ENCODE peak calls at places on chromosomes 1 and 21, in ten cellular contexts. W is glomerular endothelial cell; V is NCI-H146; I is brain pericyte; L is left ventricle myocardium inferior; Z is LHCN-M2; J is T1000; B is activated T-cell treated with anti-CD3 and anti-CD28 coated beads for 1 hour; R is heart left ventricle; X is activated CD4-positive, alpha-beta T cell treated with anti-CD3 and anti-CD28 coated beads for 24 hours. Q is an unnamed sample.

GRCh38 chr1:177013273-177013672 is 151.2 kb downstream of the ASTN1 start:
- DNase-seq in I (no peak), X (no peak), V (no peak), J (no peak), B (no peak), R (no peak), L (no peak), W (no peak), Z (no peak), Q (no peak)

GRCh38 chr1:179599623-179600249 is 8.1 kb downstream of the TDRD5 start:
- DNase-seq in B (no peak), L (no peak), X (no peak), J (no peak), V (peak; percentile 16), Z (peak; percentile 23), R (no peak), W (peak; percentile 2), I (no peak), Q (no peak)

GRCh38 chr1:26318338-26319064 is 743 bp downstream of the CD52 start:
- DNase-seq in J (no peak), R (no peak), I (no peak), X (no peak), V (no peak), L (peak; percentile 29), W (no peak), Z (no peak), B (no peak), Q (no peak)

GRCh38 chr1:42765271-42765670 is 1.6 kb downstream of the P3H1 start:
- DNase-seq in I (no peak), X (no peak), B (no peak), R (no peak), V (no peak), Z (no peak), J (no peak), W (no peak), L (no peak), Q (no peak)

GRCh38 chr1:85463666-85464496 is 1.1 kb downstream of the DDAH1 start:
- DNase-seq in I (no peak), J (no peak), X (no peak), V (peak; percentile 1), R (no peak), L (no peak), B (no peak), W (no peak), Z (peak; percentile 31), Q (peak; percentile 23)

GRCh38 chr1:71587961-71588360 is 507.1 kb upstream of the ZRANB2 start:
- DNase-seq in J (no peak), B (no peak), R (no peak), L (no peak), V (peak; percentile 67), I (no peak), W (no peak), Z (peak; percentile 50), X (no peak), Q (peak; percentile 12)

GRCh38 chr1:1616045-1616821 is 933 bp downstream of the MIB2 start:
- DNase-seq in J (no peak), Z (no peak), W (no peak), R (peak; percentile 58), V (peak; percentile 11), X (no peak), B (no peak), L (no peak), I (no peak), Q (peak; percentile 89)

GRCh38 chr1:155977607-155978324 is 581 bp downstream of the ARHGEF2 start:
- DNase-seq in B (no peak), X (peak; percentile 65), Z (no peak), L (peak; percentile 61), W (no peak), V (peak; percentile 35), I (no peak), R (peak; percentile 54), J (no peak), Q (peak; percentile 60)

GRCh38 chr1:87508247-87508646 is 179.6 kb downstream of the LMO4 start:
- DNase-seq in B (no peak), R (no peak), W (no peak), L (no peak), I (no peak), V (no peak), Z (peak; percentile 1), J (no peak), X (no peak), Q (peak; percentile 18)

GRCh38 chr1:101653482-101653946 is 343.2 kb downstream of the OLFM3 start:
- DNase-seq in I (no peak), W (no peak), Z (peak; percentile 14), L (no peak), B (no peak), R (no peak), J (peak; percentile 35), X (no peak), V (no peak), Q (no peak)

GRCh38 chr1:205492201-205492667 is 12.2 kb upstream of the CDK18 start:
- DNase-seq in X (no peak), W (no peak), L (no peak), V (peak; percentile 70), B (no peak), Z (peak; percentile 25), R (no peak), I (no peak), J (no peak), Q (no peak)

GRCh38 chr21:32749662-32750061 is 21.8 kb upstream of the SYNJ1 start:
- DNase-seq in V (no peak), Z (no peak), W (no peak), J (no peak), I (no peak), L (no peak), X (no peak), R (no peak), B (no peak), Q (no peak)

GRCh38 chr1:193348126-193349045 is 162.0 kb upstream of the B3GALT2 start:
- DNase-seq in R (no peak), L (no peak), I (no peak), B (no peak), V (no peak), Z (peak; percentile 28), W (no peak), X (no peak), J (no peak), Q (peak; percentile 17)

GRCh38 chr1:111778541-111779051 is 22.9 kb downstream of the DDX20 start:
- DNase-seq in Z (no peak), I (no peak), R (no peak), B (no peak), V (no peak), X (no peak), W (no peak), J (no peak), L (no peak), Q (peak; percentile 43)

GRCh38 chr1:7549277-7549676 is 221.8 kb upstream of the VAMP3 start:
- DNase-seq in R (peak; percentile 28), X (peak; percentile 23), Z (peak; percentile 99), L (no peak), B (no peak), I (peak; percentile 74), V (peak; percentile 30), W (peak; percentile 82), J (peak; percentile 66), Q (peak; percentile 59)

GRCh38 chr1:46549697-46550681 is 1.5 kb downstream of the KNCN start:
- DNase-seq in R (peak; percentile 22), J (no peak), V (peak; percentile 68), Z (peak; percentile 50), X (no peak), L (no peak), B (peak; percentile 26), W (no peak), I (no peak), Q (peak; percentile 80)

GRCh38 chr1:56202186-56202585 is 377.2 kb downstream of the PLPP3 start:
- DNase-seq in X (no peak), R (no peak), Z (peak; percentile 21), B (no peak), V (no peak), I (no peak), W (no peak), J (no peak), L (no peak), Q (peak; percentile 18)

GRCh38 chr1:7912145-7912544 is 28.5 kb downstream of the TNFRSF9 start:
- DNase-seq in R (no peak), Z (no peak), I (no peak), L (no peak), B (no peak), V (no peak), W (no peak), J (no peak), X (no peak), Q (no peak)

GRCh38 chr1:206685256-206685748 is 597 bp downstream of the MAPKAPK2 start:
- DNase-seq in V (peak; percentile 45), W (no peak), B (no peak), X (no peak), I (no peak), Z (peak; percentile 35), J (no peak), L (no peak), R (no peak), Q (peak; percentile 71)

GRCh38 chr1:178502330-178502714 is 5.6 kb upstream of the CLEC20A start:
- DNase-seq in Z (no peak), X (no peak), W (no peak), B (no peak), I (no peak), V (no peak), J (no peak), L (no peak), R (no peak), Q (no peak)

GRCh38 chr1:207172885-207173284 is 68.9 kb downstream of the C4BPA start:
- DNase-seq in J (no peak), I (no peak), V (no peak), X (no peak), L (no peak), B (no peak), W (no peak), Z (no peak), R (no peak), Q (no peak)

GRCh38 chr1:248821101-248821500 is 4.6 kb downstream of the SH3BP5L start:
- DNase-seq in W (no peak), X (no peak), B (no peak), J (peak; percentile 65), I (no peak), R (no peak), L (no peak), Z (peak; percentile 82), V (no peak), Q (peak; percentile 94)

GRCh38 chr21:17003763-17004373 is 509.0 kb upstream of the CXADR start:
- DNase-seq in W (no peak), Z (peak; percentile 64), X (no peak), J (no peak), L (no peak), B (no peak), I (no peak), V (no peak), R (no peak), Q (no peak)

GRCh38 chr1:118716775-118717174 is 271.4 kb downstream of the TBX15 start:
- DNase-seq in W (no peak), Z (no peak), L (no peak), B (no peak), V (peak; percentile 9), I (no peak), X (no peak), R (no peak), J (no peak), Q (no peak)

GRCh38 chr1:107572674-107573205 is 392.2 kb downstream of the VAV3 start:
- DNase-seq in W (no peak), V (no peak), J (peak; percentile 24), X (no peak), B (no peak), Z (peak; percentile 80), I (no peak), R (no peak), L (no peak), Q (peak; percentile 76)

GRCh38 chr21:14520535-14520934 is 25.6 kb downstream of the SAMSN1 start:
- DNase-seq in J (no peak), R (peak; percentile 30), B (no peak), I (no peak), L (no peak), Z (no peak), V (no peak), X (no peak), W (no peak), Q (no peak)

GRCh38 chr1:64172458-64172983 is 30.9 kb upstream of the UBE2U start:
- DNase-seq in L (no peak), J (no peak), V (peak; percentile 18), R (no peak), X (no peak), I (no peak), W (no peak), B (no peak), Z (no peak), Q (no peak)

GRCh38 chr1:235952950-235953615 is 86.4 kb upstream of the LYST start:
- DNase-seq in W (no peak), J (no peak), X (no peak), B (no peak), L (no peak), I (no peak), Z (no peak), V (no peak), R (no peak), Q (no peak)